ENCODE peak calls at places on chromosomes 7 and 10, in five cellular contexts. Z, T, G, H and S are unnamed samples.
A peak's percentile ranks its signal among the peaks of the same experiment; 100 is the strongest.

GRCh38 chr10:97426776-97427570 is 982 bp downstream of the PGAM1 start:
- DNase-seq in Z (no peak), T (peak; percentile 33), G (no peak), H (no peak), S (peak; percentile 56)

GRCh38 chr10:114575417-114576131 is 82.5 kb downstream of the ABLIM1 start:
- DNase-seq in Z (no peak), T (no peak), G (no peak), H (no peak), S (no peak)

GRCh38 chr7:133805426-133805825 is 321.7 kb upstream of the LRGUK start:
- DNase-seq in Z (no peak), T (no peak), G (no peak), H (no peak), S (no peak)

GRCh38 chr7:67006966-67007365 is 10.3 kb downstream of the TYW1 start:
- DNase-seq in Z (no peak), T (no peak), G (no peak), H (no peak), S (no peak)

GRCh38 chr7:139855498-139856270 is 26.6 kb downstream of the TBXAS1 start:
- DNase-seq in Z (no peak), T (peak; percentile 100), G (no peak), H (no peak), S (no peak)

GRCh38 chr7:114923403-114923713 is 1.5 kb downstream of the MDFIC start:
- DNase-seq in Z (no peak), T (no peak), G (no peak), H (no peak), S (no peak)

GRCh38 chr10:51030480-51030879 is 43.8 kb upstream of the PRKG1 start:
- DNase-seq in Z (no peak), T (no peak), G (no peak), H (no peak), S (no peak)

GRCh38 chr10:33459597-33459996 is 125.1 kb upstream of the NRP1 start:
- DNase-seq in Z (no peak), T (no peak), G (no peak), H (no peak), S (no peak)

GRCh38 chr10:78688945-78689935 is 379.5 kb upstream of the ZMIZ1 start:
- DNase-seq in Z (no peak), T (no peak), G (no peak), H (no peak), S (peak; percentile 43)

GRCh38 chr7:84914598-84914997 is 272.3 kb downstream of the SEMA3D start:
- DNase-seq in Z (no peak), T (no peak), G (no peak), H (no peak), S (peak; percentile 15)

GRCh38 chr10:133169173-133169947 is 9.3 kb downstream of the KNDC1 start:
- DNase-seq in Z (no peak), T (no peak), G (no peak), H (no peak), S (no peak)

GRCh38 chr7:69367785-69368184 is 230.5 kb upstream of the AUTS2 start:
- DNase-seq in Z (no peak), T (no peak), G (no peak), H (no peak), S (no peak)

GRCh38 chr7:104852386-104852785 is 161.6 kb upstream of the KMT2E start:
- DNase-seq in Z (no peak), T (no peak), G (no peak), H (no peak), S (peak; percentile 8)

GRCh38 chr7:1503390-1503789 is 799 bp downstream of the INTS1 start:
- DNase-seq in Z (no peak), T (no peak), G (no peak), H (no peak), S (no peak)

GRCh38 chr7:6160191-6160623 is 112.2 kb downstream of the CYTH3 start:
- DNase-seq in Z (no peak), T (no peak), G (no peak), H (no peak), S (peak; percentile 82)

GRCh38 chr7:129775695-129776396 is 164.3 kb downstream of the NRF1 start:
- DNase-seq in Z (no peak), T (no peak), G (no peak), H (no peak), S (peak; percentile 70)

GRCh38 chr7:4661871-4662270 is 20.2 kb upstream of the FOXK1 start:
- DNase-seq in Z (no peak), T (no peak), G (no peak), H (no peak), S (no peak)

GRCh38 chr10:30581779-30582380 is 47.7 kb downstream of the LYZL2 start:
- DNase-seq in Z (no peak), T (peak; percentile 72), G (no peak), H (no peak), S (peak; percentile 60)

GRCh38 chr10:120789804-120790203 is 61.4 kb upstream of the WDR11 start:
- DNase-seq in Z (no peak), T (no peak), G (no peak), H (no peak), S (no peak)

GRCh38 chr7:14759785-14760184 is 142.8 kb downstream of the DGKB start:
- DNase-seq in Z (no peak), T (no peak), G (no peak), H (no peak), S (no peak)

GRCh38 chr7:19107142-19107391 is 10.4 kb downstream of the TWIST1 start:
- DNase-seq in Z (no peak), T (no peak), G (no peak), H (no peak), S (no peak)

GRCh38 chr7:155310425-155311114 is 12.9 kb downstream of the INSIG1 start:
- DNase-seq in Z (no peak), T (no peak), G (no peak), H (no peak), S (no peak)

GRCh38 chr10:43199684-43200537 is 61.7 kb downstream of the CSGALNACT2 start:
- DNase-seq in Z (no peak), T (no peak), G (no peak), H (no peak), S (no peak)

GRCh38 chr7:82017334-82017943 is 247.6 kb upstream of the HGF start:
- DNase-seq in Z (no peak), T (peak; percentile 38), G (no peak), H (no peak), S (no peak)

GRCh38 chr10:10794776-10795175 is 222.9 kb upstream of the CELF2 start:
- DNase-seq in Z (no peak), T (no peak), G (no peak), H (no peak), S (no peak)

GRCh38 chr10:30184397-30185033 is 125.1 kb upstream of the JCAD start:
- DNase-seq in Z (no peak), T (no peak), G (no peak), H (no peak), S (no peak)

GRCh38 chr7:98085674-98086073 is 21.0 kb upstream of the LMTK2 start:
- DNase-seq in Z (no peak), T (no peak), G (no peak), H (no peak), S (no peak)

GRCh38 chr7:47572939-47573757 is 8.8 kb downstream of the TNS3 start:
- DNase-seq in Z (no peak), T (no peak), G (no peak), H (no peak), S (peak; percentile 90)

GRCh38 chr7:798921-799470 is 33.3 kb upstream of the SUN1 start:
- DNase-seq in Z (no peak), T (no peak), G (no peak), H (no peak), S (no peak)

GRCh38 chr10:77391605-77392235 is 245.9 kb downstream of the KCNMA1 start:
- DNase-seq in Z (no peak), T (peak; percentile 63), G (no peak), H (no peak), S (peak; percentile 92)

GRCh38 chr10:103975169-103975568 is 8.2 kb downstream of the SLK start:
- DNase-seq in Z (no peak), T (no peak), G (no peak), H (no peak), S (no peak)

GRCh38 chr7:15015545-15016314 is 113.2 kb upstream of the DGKB start:
- DNase-seq in Z (no peak), T (peak; percentile 29), G (no peak), H (no peak), S (peak; percentile 68)

GRCh38 chr10:71314028-71314693 is 4.9 kb upstream of the SLC29A3 start:
- DNase-seq in Z (peak; percentile 46), T (peak; percentile 77), G (peak; percentile 23), H (no peak), S (no peak)

GRCh38 chr10:86979977-86980448 is 11.7 kb downstream of the ADIRF start:
- DNase-seq in Z (no peak), T (no peak), G (no peak), H (no peak), S (no peak)

GRCh38 chr10:24153016-24153415 is 55.9 kb upstream of the KIAA1217 start:
- DNase-seq in Z (no peak), T (no peak), G (no peak), H (no peak), S (no peak)

GRCh38 chr10:90161-90560 is 41.1 kb upstream of the TUBB8 start:
- DNase-seq in Z (no peak), T (no peak), G (no peak), H (no peak), S (no peak)

GRCh38 chr7:96203781-96204180 is 118.1 kb downstream of the SLC25A13 start:
- DNase-seq in Z (no peak), T (no peak), G (no peak), H (no peak), S (no peak)

GRCh38 chr10:69285699-69286098 is 7.4 kb downstream of the HK1 start:
- DNase-seq in Z (no peak), T (no peak), G (no peak), H (no peak), S (peak; percentile 72)

GRCh38 chr10:46052057-46052790 is 6.2 kb upstream of the MSMB start:
- DNase-seq in Z (no peak), T (no peak), G (no peak), H (no peak), S (no peak)